ENCODE peak calls at places on chromosomes 11 and 22, in five cellular contexts. A is head of caudate nucleus, S is Peyer's patch, X is COLO829, L is cerebellum. M is an unnamed sample.

GRCh38 chr11:46298699-46299424 is 21.4 kb downstream of the CREB3L1 start:
- DNase-seq in A (no peak), S (no peak), X (no peak), L (no peak), M (no peak)

GRCh38 chr22:23283591-23284503 is 103.5 kb downstream of the BCR start:
- DNase-seq in A (no peak), S (no peak), X (peak), L (no peak), M (peak)

GRCh38 chr11:121113611-121114010 is 12.6 kb downstream of the TECTA start:
- DNase-seq in A (peak), S (no peak), X (no peak), L (no peak), M (no peak)

GRCh38 chr11:33685061-33685460 is 15.6 kb downstream of the C11orf91 start:
- DNase-seq in A (no peak), S (no peak), X (no peak), L (no peak), M (no peak)

GRCh38 chr22:49097171-49097925 is 730.3 kb downstream of the BRD1 start:
- DNase-seq in A (no peak), S (no peak), X (no peak), L (no peak), M (no peak)

GRCh38 chr11:65223031-65223430 is 38.7 kb upstream of the POLA2 start:
- DNase-seq in A (no peak), S (no peak), X (no peak), L (no peak), M (no peak)

GRCh38 chr22:37242395-37242918 is 1.6 kb downstream of the RAC2 start:
- DNase-seq in A (peak), S (peak), X (peak), L (no peak), M (no peak)

GRCh38 chr11:68324241-68324640 is 11.8 kb downstream of the LRP5 start:
- DNase-seq in A (no peak), S (no peak), X (no peak), L (no peak), M (no peak)

GRCh38 chr11:96464695-96465307 is 75.0 kb downstream of the JRKL start:
- DNase-seq in A (peak), S (no peak), X (peak), L (peak), M (peak)

GRCh38 chr11:116731097-116731761 is 41.6 kb downstream of the BUD13 start:
- DNase-seq in A (peak), S (peak), X (no peak), L (peak), M (no peak)

GRCh38 chr11:44611687-44612437 is 46.4 kb downstream of the CD82 start:
- DNase-seq in A (no peak), S (peak), X (no peak), L (no peak), M (no peak)

GRCh38 chr11:117700551-117700950 is 96.5 kb downstream of the DSCAML1 start:
- DNase-seq in A (no peak), S (no peak), X (no peak), L (no peak), M (no peak)

GRCh38 chr11:2317354-2318050 is 15.7 kb downstream of the TSPAN32 start:
- DNase-seq in A (no peak), S (peak), X (no peak), L (no peak), M (no peak)

M was measured in SK-MEL-5.